ENCODE peak calls at places on chromosomes 2 and 18, in six cellular contexts. E, V, G, M, Z and H are unnamed samples.

GRCh38 chr2:25388491-25388890 is 46.8 kb upstream of the DNMT3A start:
- DNase-seq in M (no peak), V (peak), E (no peak), Z (no peak), G (no peak), H (no peak)

GRCh38 chr2:100895934-100896685 is 76.2 kb downstream of the NPAS2 start:
- DNase-seq in G (peak), Z (no peak), E (no peak), M (no peak), V (no peak), H (no peak)

GRCh38 chr2:241891315-241891987 is 21.9 kb downstream of the RTP5 start:
- DNase-seq in G (no peak), E (no peak), M (no peak), Z (no peak), V (no peak), H (no peak)

GRCh38 chr18:22667616-22668422 is 250.1 kb upstream of the CTAGE1 start:
- DNase-seq in G (peak), E (no peak), V (no peak), M (no peak), Z (no peak), H (no peak)

GRCh38 chr2:167187049-167187727 is 298.9 kb downstream of the XIRP2 start:
- DNase-seq in V (no peak), Z (no peak), E (no peak), G (no peak), M (no peak), H (no peak)

GRCh38 chr2:80311304-80311703 is 6.8 kb upstream of the LRRTM1 start:
- DNase-seq in E (no peak), G (peak), Z (no peak), V (no peak), M (no peak), H (no peak)

GRCh38 chr18:62187543-62188378 is 706 bp downstream of the RELCH start:
- DNase-seq in G (peak), M (no peak), V (no peak), Z (peak), E (peak), H (peak)

GRCh38 chr2:60739156-60739555 is 16.9 kb upstream of the PAPOLG start:
- DNase-seq in V (no peak), G (no peak), M (no peak), Z (no peak), E (no peak), H (no peak)

GRCh38 chr2:12734914-12735654 is 18.3 kb downstream of the TRIB2 start:
- DNase-seq in G (no peak), M (no peak), Z (no peak), E (no peak), V (no peak), H (no peak)

GRCh38 chr2:107717666-107718065 is 109.0 kb upstream of the RGPD4 start:
- DNase-seq in M (no peak), V (no peak), Z (peak), G (no peak), E (no peak), H (no peak)

GRCh38 chr2:68282814-68283812 is 30.8 kb upstream of the PPP3R1 start:
- DNase-seq in V (no peak), E (peak), G (peak), Z (no peak), M (no peak), H (peak)

GRCh38 chr2:241546771-241547498 is 11.6 kb upstream of the BOK start:
- DNase-seq in M (no peak), Z (peak), V (no peak), G (peak), E (peak), H (no peak)

GRCh38 chr2:73575280-73575679 is 66.9 kb downstream of the NAT8 start:
- DNase-seq in M (no peak), G (no peak), V (no peak), Z (no peak), E (no peak), H (no peak)

GRCh38 chr2:24382363-24383021 is 22.2 kb upstream of the ITSN2 start:
- DNase-seq in G (peak), M (peak), Z (peak), V (no peak), E (peak), H (peak)

GRCh38 chr2:150030440-150030839 is 442.9 kb upstream of the MMADHC start:
- DNase-seq in Z (no peak), M (no peak), V (no peak), E (no peak), G (no peak), H (no peak)

GRCh38 chr2:221494556-221494955 is 77.5 kb downstream of the EPHA4 start:
- DNase-seq in M (no peak), G (no peak), Z (no peak), E (no peak), V (no peak), H (no peak)

GRCh38 chr2:131121464-131121863 is 16.3 kb downstream of the PLEKHB2 start:
- DNase-seq in E (no peak), V (no peak), G (peak), M (no peak), Z (no peak), H (no peak)

GRCh38 chr2:46737577-46737976 is 178.0 kb downstream of the MCFD2 start:
- DNase-seq in M (no peak), G (peak), Z (no peak), E (no peak), V (no peak), H (no peak)

GRCh38 chr2:191386938-191387536 is 141.8 kb downstream of the MYO1B start:
- DNase-seq in V (no peak), E (no peak), M (no peak), Z (no peak), G (peak), H (no peak)

GRCh38 chr2:169528271-169528701 is 18.8 kb downstream of the KLHL41 start:
- DNase-seq in M (peak), V (peak), Z (peak), G (peak), E (peak), H (peak)

GRCh38 chr2:216181953-216182352 is 72.8 kb downstream of the XRCC5 start:
- DNase-seq in G (no peak), V (no peak), E (no peak), M (no peak), Z (no peak), H (no peak)

GRCh38 chr2:129754431-129754830 is 225.0 kb upstream of the RAB6C start:
- DNase-seq in Z (no peak), V (no peak), G (no peak), E (no peak), M (no peak), H (no peak)

GRCh38 chr2:239826376-239826775 is 198.8 kb downstream of the NDUFA10 start:
- DNase-seq in G (no peak), Z (no peak), E (no peak), V (peak), M (no peak), H (no peak)

GRCh38 chr2:105125428-105125827 is 87.6 kb downstream of the MRPS9 start:
- DNase-seq in G (no peak), M (no peak), V (no peak), Z (no peak), E (peak), H (peak)

GRCh38 chr2:182320106-182320505 is 106.7 kb downstream of the PDE1A start:
- DNase-seq in E (no peak), Z (no peak), M (no peak), G (no peak), V (no peak), H (no peak)

GRCh38 chr2:64237266-64237665 is 93.0 kb upstream of the PELI1 start:
- DNase-seq in Z (no peak), E (no peak), V (no peak), M (no peak), G (no peak), H (no peak)

GRCh38 chr2:162002623-162003200 is 71.3 kb downstream of the DPP4 start:
- DNase-seq in Z (no peak), V (no peak), M (no peak), E (no peak), G (peak), H (no peak)

GRCh38 chr2:158184556-158185343 is 83.1 kb downstream of the UPP2 start:
- DNase-seq in G (peak), V (no peak), Z (no peak), E (no peak), M (no peak), H (no peak)